ENCODE peak calls at places on chromosomes 2 and 18, in four cellular contexts. F is fibroblast of pulmonary artery, I is neural crest cell, L is GM12878. J is an unnamed sample.
A peak's percentile ranks its signal among the peaks of the same experiment; 100 is the strongest.

GRCh38 chr2:237361194-237361986 is 52.6 kb downstream of the COL6A3 start:
- DNase-seq in L (no peak), I (no peak), F (peak; percentile 64), J (no peak)

GRCh38 chr2:214679736-214680135 is 129.7 kb downstream of the BARD1 start:
- DNase-seq in F (no peak), I (no peak), L (no peak), J (no peak)

GRCh38 chr2:238948765-238949641 is 101.1 kb downstream of the TWIST2 start:
- DNase-seq in L (no peak), F (no peak), I (no peak), J (no peak)

GRCh38 chr18:62991959-62992358 is 276.6 kb downstream of the PHLPP1 start:
- DNase-seq in F (no peak), L (no peak), I (no peak), J (no peak)

GRCh38 chr2:95379616-95379925 is 22.9 kb upstream of the FAHD2A start:
- DNase-seq in L (no peak), F (no peak), I (no peak), J (no peak)

GRCh38 chr18:43322133-43322532 is 44.8 kb upstream of the SYT4 start:
- DNase-seq in L (no peak), I (no peak), F (no peak), J (no peak)

GRCh38 chr2:84906900-84907714 is 1.7 kb downstream of the TMSB10 start:
- DNase-seq in F (peak; percentile 95), I (no peak), L (no peak), J (no peak)

GRCh38 chr2:118112771-118113334 is 24.6 kb downstream of the INSIG2 start:
- DNase-seq in L (no peak), I (no peak), F (peak; percentile 64), J (no peak)

GRCh38 chr2:85668009-85668856 is at the start of gene SFTPB:
- DNase-seq in F (peak; percentile 13), I (no peak), L (no peak), J (no peak)

GRCh38 chr2:219229375-219230200 is at the start of the genes ANKZF1 and ATG9A:
- DNase-seq in I (peak; percentile 96), F (peak; percentile 99), L (peak; percentile 94), J (peak; percentile 97)

GRCh38 chr18:48885266-48885950 is 65.4 kb downstream of the SMAD7 start:
- DNase-seq in L (no peak), I (no peak), F (no peak), J (no peak)

DNA sequence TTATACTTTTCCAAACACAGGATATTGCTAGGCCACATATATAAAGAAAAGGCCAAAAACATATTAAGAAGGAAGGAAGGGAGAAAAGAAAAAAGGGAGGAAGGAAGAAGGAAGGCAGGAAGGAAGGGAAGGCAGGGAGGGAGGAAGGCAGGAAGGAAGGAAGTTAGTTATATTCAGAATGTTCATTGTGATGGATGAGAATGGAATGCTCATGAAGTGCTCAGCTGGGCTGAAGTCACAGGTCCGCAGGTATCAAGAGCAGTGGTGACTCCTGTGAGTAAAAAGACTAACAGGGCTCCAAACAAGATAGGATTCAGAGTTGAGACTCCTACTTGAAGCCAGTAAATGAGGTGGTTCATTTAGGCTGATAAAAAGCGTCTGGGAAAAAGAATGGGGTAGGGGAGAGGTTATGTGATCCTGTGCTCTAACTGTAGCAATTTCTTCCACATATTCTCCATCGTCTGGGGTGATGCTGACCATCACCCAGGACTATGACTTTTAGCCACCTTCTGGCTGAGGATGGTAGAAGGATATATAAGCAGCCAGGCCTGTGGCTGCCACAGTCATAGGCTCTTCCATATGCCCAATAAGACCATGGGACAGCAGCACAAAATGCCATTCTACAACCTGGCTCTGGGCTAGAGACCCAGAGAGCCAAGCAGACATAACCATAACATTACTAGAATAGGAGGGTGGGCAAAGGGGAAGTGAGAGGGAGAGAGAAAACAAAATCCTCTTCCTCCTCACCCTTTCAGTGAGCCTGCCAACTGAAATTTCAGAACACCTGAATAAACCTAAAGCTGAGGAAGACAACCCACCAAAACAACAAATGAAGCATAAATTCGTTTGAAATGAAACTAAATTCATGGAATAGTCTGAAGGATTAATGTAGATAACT is 173.2 kb downstream of the MYO3B start:
- DNase-seq in I (no peak), L (no peak), F (no peak), J (no peak)
- TF ChIP-seq CTCF in I (no peak), L (no peak), F (no peak), J (no peak)

GRCh38 chr2:200320344-200320743 is 13.9 kb downstream of the SPATS2L start:
- DNase-seq in L (no peak), I (no peak), F (no peak), J (no peak)

GRCh38 chr2:200322607-200323006 is 16.1 kb downstream of the SPATS2L start:
- DNase-seq in F (no peak), L (no peak), I (no peak), J (no peak)

GRCh38 chr2:200320991-200321390 is 14.5 kb downstream of the SPATS2L start:
- DNase-seq in L (no peak), I (no peak), F (no peak), J (no peak)

GRCh38 chr2:200321780-200322534 is 15.5 kb downstream of the SPATS2L start:
- DNase-seq in F (no peak), I (no peak), L (no peak), J (no peak)

DNA sequence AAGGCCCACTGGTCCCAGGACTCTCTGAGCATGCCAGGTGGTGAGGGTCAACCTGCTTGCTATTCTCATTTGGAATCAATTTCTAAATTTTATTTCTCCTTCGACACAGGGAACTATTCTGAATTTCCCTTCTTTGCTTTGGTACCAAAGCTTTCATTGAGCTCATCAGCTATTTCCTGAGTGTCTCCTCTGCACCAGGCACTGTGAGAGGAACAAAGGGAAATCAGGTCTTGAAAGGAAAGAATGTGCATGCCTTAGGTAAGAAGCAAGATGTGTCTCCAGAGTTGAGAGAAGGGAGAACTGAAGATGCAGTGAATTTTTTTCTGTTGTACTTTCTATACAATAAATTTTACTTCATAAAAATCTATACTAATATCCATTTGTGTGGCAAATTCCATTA is 17.9 kb downstream of the SPATS2L start:
- DNase-seq in L (no peak), F (no peak), I (no peak), J (no peak)
- TF ChIP-seq CTCF in L (no peak), F (no peak), I (no peak), J (no peak)

DNA sequence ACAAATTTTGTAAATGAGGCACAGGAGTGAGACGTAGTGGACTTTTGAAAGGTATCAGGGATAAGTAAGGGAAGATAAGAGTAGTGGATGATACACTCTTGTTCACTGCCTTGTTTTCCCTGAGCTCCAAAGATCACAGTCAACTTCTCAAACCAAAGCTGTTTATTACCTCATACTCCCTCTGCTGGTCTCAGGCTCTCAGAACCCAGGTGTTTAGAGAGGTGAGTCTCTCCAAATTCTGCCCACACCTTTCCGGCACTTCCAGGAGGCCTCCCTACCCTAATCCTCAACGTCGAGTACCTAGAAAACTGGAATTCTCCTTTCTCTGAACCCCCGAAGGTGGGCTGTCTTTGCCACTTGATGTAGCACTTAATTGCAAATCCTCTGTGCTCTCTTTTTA is 621.1 kb downstream of the BCL11A start:
- DNase-seq in F (no peak), L (no peak), I (no peak), J (no peak)
- TF ChIP-seq CTCF in F (no peak), L (peak; percentile 10), I (no peak), J (peak; percentile 13)

DNA sequence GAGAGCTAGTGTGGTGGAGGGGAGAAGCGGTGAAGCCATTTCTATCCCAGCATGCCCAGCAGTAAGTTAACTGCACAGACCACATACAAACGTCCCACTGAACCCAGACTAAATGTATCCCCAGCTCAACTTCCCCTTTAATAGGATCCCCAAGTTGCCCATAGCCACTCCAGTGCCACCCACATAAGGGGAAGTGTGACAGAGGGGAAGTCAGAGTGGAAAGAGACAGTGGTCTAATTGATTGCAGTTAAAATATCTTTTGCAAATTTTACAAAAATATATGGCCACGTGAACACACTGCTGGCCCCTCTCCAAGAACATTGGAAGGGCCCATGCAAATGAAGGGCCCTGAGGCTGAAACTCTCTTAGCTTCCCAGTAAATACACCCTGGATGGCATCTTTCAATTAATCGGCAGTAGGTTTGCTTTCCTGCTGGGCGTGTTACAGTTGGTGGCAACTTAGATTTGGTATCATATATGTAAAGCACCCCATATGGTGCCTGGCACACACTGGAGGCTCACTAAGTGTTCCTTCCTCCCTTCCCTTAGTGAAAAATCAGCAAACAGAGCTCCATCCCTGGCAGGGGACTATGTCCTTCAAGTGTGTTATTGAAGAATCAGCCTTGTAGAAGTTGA is 146.4 kb upstream of the ITGA6 start:
- DNase-seq in I (no peak), F (no peak), L (peak; percentile 11), J (no peak)
- TF ChIP-seq CTCF in I (no peak), F (no peak), L (no peak), J (no peak)

DNA sequence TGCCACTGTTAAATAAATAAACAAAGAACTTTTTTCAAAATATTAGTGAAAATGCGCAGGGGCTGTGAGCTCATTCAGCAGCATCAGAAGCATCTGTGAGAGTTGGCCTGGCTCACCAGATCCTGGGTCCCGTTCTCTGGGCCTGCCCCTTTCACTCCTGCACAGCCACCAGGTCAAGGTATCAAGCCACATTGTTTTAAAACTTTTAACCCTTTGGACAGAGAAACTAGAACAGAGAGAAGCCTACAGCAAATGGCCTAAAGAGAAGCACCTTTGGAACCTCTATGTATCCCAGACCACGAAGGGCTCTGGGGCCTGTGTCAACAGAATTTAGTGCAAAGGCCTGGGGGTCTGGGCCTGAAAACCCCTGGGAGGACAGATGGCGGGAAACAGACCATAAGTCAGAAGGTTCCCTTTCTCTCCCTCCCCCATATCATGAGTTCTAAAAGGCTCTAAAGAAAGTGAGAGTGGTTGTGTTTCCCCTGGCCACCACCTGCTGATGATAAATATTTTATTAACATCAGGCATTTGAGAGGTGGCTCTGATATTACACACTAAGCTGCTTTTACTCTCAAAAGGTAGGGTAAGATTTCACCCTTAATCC is 11.6 kb downstream of the MREG start:
- DNase-seq in L (no peak), F (no peak), I (no peak), J (no peak)
- TF ChIP-seq CTCF in L (no peak), F (no peak), I (no peak), J (no peak)

GRCh38 chr18:13680612-13681011 is 45.7 kb downstream of the FAM210A start:
- DNase-seq in I (peak; percentile 33), F (no peak), L (no peak), J (peak; percentile 18)
- TF ChIP-seq CTCF in I (peak; percentile 72), F (peak; percentile 28), L (peak; percentile 13), J (peak; percentile 71)

GRCh38 chr2:44055229-44055628 is 59.4 kb upstream of the LRPPRC start:
- DNase-seq in L (no peak), F (no peak), I (no peak), J (no peak)
- TF ChIP-seq CTCF in L (no peak), F (no peak), I (no peak), J (no peak)

DNA sequence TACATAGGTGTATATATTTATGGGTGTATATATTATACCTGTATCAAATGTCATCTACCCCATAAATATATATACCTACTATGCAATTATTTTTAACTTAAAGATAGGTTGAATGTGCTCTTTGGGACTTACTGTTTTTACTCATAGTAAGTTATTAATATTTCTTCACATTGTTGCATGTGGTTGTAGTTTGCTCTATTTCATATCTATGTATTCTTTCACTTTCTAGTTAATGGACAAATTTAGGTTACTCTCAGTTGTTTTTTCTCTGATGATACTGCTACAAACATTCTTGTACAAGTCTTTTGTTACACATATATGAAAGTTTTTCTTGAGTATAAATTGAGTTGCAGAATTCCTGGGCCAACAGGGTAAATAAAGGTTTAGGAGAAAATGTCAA is 601.8 kb upstream of the ID2 start:
- DNase-seq in I (no peak), L (no peak), F (no peak), J (no peak)
- TF ChIP-seq CTCF in I (no peak), L (no peak), F (no peak), J (no peak)

DNA sequence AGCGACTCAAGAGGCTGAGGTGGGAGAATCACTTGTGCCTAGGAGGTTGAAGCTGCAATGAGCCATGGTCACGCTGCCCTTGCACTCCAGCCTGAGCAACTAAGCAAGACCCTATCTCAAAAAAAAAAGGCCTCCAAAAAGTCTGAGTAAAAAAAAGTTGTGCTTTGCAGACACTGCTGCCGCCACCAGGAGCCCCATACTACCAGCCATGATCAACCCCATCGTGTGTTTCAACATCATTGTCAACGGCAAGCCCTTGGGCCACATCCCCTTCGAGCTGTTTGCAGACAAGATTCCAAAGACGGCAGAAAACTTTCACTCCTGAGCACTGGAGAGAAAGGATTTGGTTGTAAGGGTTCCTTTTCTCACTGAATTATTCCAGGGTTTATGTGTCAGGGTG is 137.1 kb downstream of the INO80D start:
- DNase-seq in L (no peak), I (no peak), F (no peak), J (no peak)
- TF ChIP-seq CTCF in L (no peak), I (no peak), F (no peak), J (no peak)

J was measured in progenitor cell of endocrine pancreas.